ENCODE peak calls at places on chromosomes 6 and 20, in five cellular contexts. E is A549, Q is adrenal gland, I is transverse colon, R is stomach. S is an unnamed sample.

GRCh38 chr6:35596448-35597442 is 84.0 kb upstream of the TULP1 start:
- DNase-seq in R (no peak), E (peak; percentile 35), Q (no peak), I (no peak), S (no peak)

GRCh38 chr6:7617954-7618764 is 28.2 kb downstream of the SNRNP48 start:
- DNase-seq in R (no peak), Q (peak; percentile 75), I (peak; percentile 29), E (no peak), S (no peak)

GRCh38 chr6:139698526-139699182 is 324.2 kb upstream of the CITED2 start:
- DNase-seq in I (peak; percentile 45), R (no peak), Q (no peak), E (no peak), S (no peak)

GRCh38 chr6:29722773-29723665 is at the start of gene HLA-F:
- DNase-seq in Q (peak; percentile 90), E (peak; percentile 68), R (peak; percentile 93), I (peak; percentile 93), S (peak; percentile 92)

GRCh38 chr6:129364037-129364436 is 345.9 kb downstream of the ARHGAP18 start:
- DNase-seq in E (no peak), R (no peak), Q (no peak), I (no peak), S (no peak)

GRCh38 chr6:38646166-38646565 is 6.4 kb upstream of the BTBD9 start:
- DNase-seq in I (no peak), E (no peak), R (no peak), Q (no peak), S (no peak)

GRCh38 chr6:133337312-133337711 is 96.2 kb downstream of the EYA4 start:
- DNase-seq in E (no peak), Q (no peak), I (no peak), R (no peak), S (no peak)

GRCh38 chr6:135325624-135326424 is 144.7 kb downstream of the MYB start:
- DNase-seq in I (no peak), R (no peak), E (no peak), Q (no peak), S (no peak)

GRCh38 chr20:17533396-17533795 is 2.2 kb upstream of the BFSP1 start:
- DNase-seq in R (no peak), Q (no peak), E (peak; percentile 85), I (no peak), S (no peak)

GRCh38 chr20:64051532-64052325 is 2.3 kb upstream of the SOX18 start:
- DNase-seq in R (no peak), Q (peak; percentile 42), I (no peak), E (no peak), S (peak; percentile 89)

GRCh38 chr6:107511410-107512070 is 21.6 kb downstream of the SOBP start:
- DNase-seq in E (no peak), R (no peak), Q (no peak), I (no peak), S (peak; percentile 63)

GRCh38 chr6:39787322-39787721 is 4.9 kb upstream of the DAAM2 start:
- DNase-seq in R (no peak), I (no peak), E (no peak), Q (no peak), S (no peak)

DNA sequence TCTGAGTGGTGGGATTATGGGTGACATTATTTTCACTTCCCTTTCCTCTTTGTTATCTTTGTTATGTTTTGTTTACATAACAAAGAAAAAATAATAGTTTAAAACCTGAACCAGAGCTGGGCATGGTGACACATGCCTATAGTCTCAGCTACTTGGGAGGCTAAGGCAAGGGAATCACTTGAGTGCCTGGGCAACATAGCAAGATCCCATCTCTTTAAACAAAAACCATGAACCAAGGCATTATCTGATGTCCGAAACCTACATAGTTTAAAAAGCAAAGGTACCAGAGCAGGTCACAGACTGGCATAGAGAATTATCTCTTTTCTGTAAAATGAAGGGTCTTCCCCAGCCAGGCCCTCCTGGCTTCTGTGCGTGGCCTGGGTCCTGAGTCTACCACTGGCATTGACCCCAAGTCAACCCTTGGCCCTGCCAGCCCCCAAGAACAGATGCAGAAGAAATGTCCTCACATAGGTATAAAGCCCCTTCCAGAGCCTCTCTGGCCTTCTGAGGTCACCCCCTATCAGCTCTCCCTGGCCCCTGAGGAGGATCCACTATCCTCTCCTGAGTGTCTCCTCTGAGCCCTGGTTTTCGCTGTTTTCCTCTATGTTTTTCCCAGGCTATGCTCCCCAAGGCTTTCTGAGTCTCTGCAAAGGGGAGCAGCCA is 81.3 kb downstream of the TRERF1 start:
- DNase-seq in I (no peak), R (no peak), E (no peak), Q (no peak), S (no peak)
- TF ChIP-seq POLR2A in I (no peak), R (no peak), E (no peak), Q (no peak), S (no peak)

GRCh38 chr20:37941332-37941731 is 38.4 kb downstream of the VSTM2L start:
- DNase-seq in I (no peak), Q (no peak), E (peak; percentile 32), R (peak; percentile 24), S (no peak)
- TF ChIP-seq CTCF in I (no peak), Q (no peak), E (no peak), R (no peak), S (no peak)

GRCh38 chr6:163728442-163729126 is 314.1 kb downstream of the QKI start:
- DNase-seq in R (no peak), I (no peak), E (no peak), Q (no peak), S (no peak)
- H3K27ac ChIP-seq in R (no peak overlapping the region), I (no peak overlapping the region), E (no peak overlapping the region), Q (no peak overlapping the region), S (no peak overlapping the region)

DNA sequence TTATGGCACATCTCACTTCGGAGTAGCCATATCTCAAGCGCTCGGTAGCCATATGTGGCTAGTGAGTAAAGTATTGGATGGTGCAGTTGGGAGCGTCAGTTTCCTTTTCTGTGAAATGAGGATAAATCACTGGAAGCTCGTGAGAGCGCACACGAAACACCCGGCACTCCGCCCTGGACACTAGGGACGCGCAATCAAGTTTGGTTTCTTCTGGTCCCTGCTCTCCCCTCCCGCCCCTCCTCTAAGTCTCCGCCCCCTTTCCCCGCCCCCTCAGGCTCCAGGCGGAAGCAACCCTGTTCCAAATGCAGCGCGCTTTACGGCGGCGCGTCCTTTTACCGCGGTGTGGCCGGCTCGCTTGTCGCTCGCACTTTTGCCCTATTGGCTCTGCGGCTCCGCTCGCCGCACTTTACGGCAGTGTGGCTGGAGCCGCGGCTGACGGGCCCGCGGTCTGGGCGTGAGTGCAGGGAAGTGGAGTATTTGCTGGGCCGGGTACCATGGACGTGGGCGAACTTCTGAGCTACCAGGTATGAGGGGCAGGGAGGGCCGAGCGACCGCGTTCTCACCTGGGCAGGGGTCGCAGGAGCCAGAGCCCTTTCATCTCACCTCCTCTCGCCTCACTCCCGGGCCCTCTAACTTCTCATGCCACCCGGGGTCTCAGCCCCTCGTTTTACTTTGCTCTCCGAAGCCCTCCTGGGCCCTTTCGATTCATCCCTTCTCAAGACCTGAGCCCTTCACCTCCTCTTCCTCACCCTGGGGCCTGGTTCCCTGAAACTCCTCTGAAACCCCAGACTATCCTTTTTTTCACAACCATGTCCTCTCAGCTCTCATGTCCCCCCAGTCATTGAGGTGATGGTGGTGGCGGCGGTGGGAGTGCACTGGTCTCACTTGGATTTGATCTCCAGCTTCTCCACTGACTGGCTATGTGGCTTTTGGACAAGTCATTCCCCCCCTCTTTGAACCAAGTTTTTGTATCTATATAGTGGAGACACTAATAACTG is at the start of gene CTNNBL1:
- DNase-seq in I (peak; percentile 98), E (peak; percentile 97), R (peak; percentile 98), Q (peak; percentile 98), S (peak; percentile 99)
- TF ChIP-seq POLR2A in I (peak; percentile 76), E (peak; percentile 75), R (no peak), Q (peak; percentile 55), S (peak; percentile 80)

DNA sequence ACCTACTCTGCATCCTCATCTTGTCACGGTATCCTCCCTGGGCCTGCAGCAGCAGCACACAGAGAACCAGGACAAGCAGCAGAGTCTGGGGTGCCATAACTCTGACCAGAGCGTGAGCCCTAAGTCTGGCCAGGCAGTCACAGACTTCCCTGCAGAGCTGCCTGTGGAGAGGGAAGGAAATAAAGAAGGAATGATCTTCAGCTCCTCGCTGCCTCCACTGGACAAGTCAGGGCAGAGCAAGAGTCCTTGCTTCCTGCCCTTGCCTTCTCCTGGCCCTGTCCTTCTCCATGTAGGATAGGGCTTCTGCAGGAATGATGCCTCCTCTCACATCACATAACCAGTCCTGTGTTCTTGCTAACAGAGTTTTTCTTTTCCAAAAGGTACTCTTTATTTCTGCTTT is 15.9 kb upstream of the WFDC11 start:
- DNase-seq in R (no peak), E (peak; percentile 25), Q (no peak), I (no peak), S (no peak)
- TF ChIP-seq CTCF in R (no peak), E (no peak), Q (no peak), I (no peak), S (no peak)

DNA sequence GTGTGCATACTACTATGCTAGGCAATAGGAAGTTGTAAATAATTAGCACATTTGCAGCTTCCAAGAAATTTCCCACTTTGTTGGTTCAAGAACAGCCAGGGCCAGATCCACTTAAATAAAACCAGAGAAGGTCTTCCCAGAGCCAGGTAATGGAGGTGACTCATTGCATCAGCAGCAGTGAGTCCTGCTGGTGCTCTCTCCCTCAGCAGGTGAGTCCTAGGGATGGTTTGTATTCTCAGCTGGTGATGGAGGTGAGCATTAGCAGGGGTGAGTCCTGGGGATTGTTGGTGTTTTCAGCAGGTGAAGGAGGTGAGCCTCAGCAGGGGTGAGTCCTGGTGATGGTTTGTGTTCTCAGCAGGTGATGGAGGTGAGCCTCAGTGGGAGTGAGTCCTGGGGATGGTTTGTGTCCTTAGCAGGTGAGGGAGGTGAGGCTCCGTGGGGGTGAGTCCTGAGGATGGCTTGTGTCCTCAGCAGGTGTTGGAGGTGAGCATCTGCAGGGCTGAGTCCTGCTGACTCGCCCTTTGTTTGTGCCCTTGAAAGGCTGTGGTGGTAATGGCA is 232.8 kb upstream of the EXOC2 start:
- DNase-seq in R (no peak), I (no peak), E (no peak), Q (no peak), S (no peak)
- H3K27ac ChIP-seq in R (no peak overlapping the region), I (no peak overlapping the region), E (no peak overlapping the region), Q (no peak overlapping the region), S (no peak overlapping the region)

DNA sequence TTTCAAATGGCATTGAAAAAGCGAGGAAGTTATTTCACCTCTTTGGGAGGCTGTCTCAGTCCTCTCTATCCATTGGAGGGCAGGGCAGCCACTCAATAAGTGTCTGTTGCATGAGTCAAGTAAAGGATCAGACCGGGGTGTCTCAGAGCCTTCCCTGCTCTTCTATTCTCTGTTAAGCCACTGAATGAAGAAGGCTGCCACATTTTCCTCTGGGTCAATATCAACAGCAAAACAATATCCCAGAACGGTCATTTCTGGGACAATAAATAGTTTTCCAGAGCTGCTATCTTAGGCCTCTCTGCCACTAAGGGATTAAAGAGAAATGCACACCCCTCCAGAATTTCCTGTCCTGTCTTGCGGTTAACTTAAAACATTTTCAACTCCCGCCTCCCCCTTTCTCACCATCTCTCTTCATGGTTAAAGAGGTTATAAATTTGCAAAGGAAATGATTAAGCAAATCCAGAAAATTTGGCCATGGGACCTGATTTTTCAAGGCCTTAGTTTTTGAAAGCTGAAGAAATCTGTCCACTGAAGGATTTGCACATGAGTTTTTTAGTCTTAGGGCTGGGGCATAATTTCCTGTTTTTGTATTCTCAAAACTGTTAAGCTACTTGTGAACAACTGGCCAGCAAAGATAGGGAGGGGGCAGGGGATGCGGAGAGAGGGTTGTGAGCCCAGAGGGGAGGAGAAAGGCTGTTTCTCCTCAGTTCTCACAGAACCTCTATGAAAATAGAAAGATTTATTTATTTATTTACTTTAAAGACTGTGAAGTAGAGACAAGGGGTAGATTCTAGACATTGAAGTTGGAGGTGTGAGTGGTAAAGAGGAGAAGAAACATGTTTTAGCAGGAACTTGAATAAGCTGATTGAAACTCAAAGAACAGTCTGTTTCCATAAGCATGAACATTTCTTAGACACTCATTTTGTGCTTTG is 135.7 kb downstream of the BCAS1 start:
- DNase-seq in I (no peak), Q (no peak), R (no peak), E (peak; percentile 60), S (peak; percentile 53)
- TF ChIP-seq POLR2A in I (no peak), Q (no peak), R (no peak), E (no peak), S (no peak)

S was measured in heart left ventricle.